ENCODE peak calls at places on chromosomes 5 and 9, in ten cellular contexts. U is kidney, W is tibial nerve, Y is right lobe of liver, F is tibial artery, D is brain microvascular endothelial cell, I is body of pancreas, S is caudate nucleus, H is ovary, N is A549. G is an unnamed sample.

GRCh38 chr5:134289509-134290113 is 63.7 kb upstream of the PPP2CA start:
- DNase-seq in U (no peak), W (peak; percentile 57), Y (no peak), F (no peak), D (peak; percentile 56), I (peak; percentile 59), S (no peak), H (no peak), N (peak; percentile 87), G (peak; percentile 18)

GRCh38 chr5:173946353-173946752 is 42.6 kb upstream of the C5orf47 start:
- DNase-seq in U (no peak), W (no peak), Y (no peak), F (no peak), D (no peak), I (no peak), S (no peak), H (no peak), N (no peak), G (no peak)

GRCh38 chr9:84993105-84993504 is 323.6 kb downstream of the NTRK2 start:
- DNase-seq in U (no peak), W (no peak), Y (no peak), F (no peak), D (no peak), I (no peak), S (no peak), H (no peak), N (no peak), G (peak; percentile 55)

GRCh38 chr9:98419260-98419603 is 163.8 kb upstream of the TBC1D2 start:
- DNase-seq in U (no peak), W (no peak), Y (no peak), F (no peak), D (no peak), I (no peak), S (no peak), H (no peak), N (no peak), G (no peak)

GRCh38 chr9:100430286-100430940 is 3.5 kb downstream of the MSANTD3 start:
- DNase-seq in U (no peak), W (no peak), Y (no peak), F (no peak), D (no peak), I (no peak), S (no peak), H (no peak), N (no peak), G (no peak)

GRCh38 chr5:57653636-57654290 is 171.2 kb upstream of the ACTBL2 start:
- DNase-seq in U (no peak), W (no peak), Y (no peak), F (no peak), D (no peak), I (no peak), S (no peak), H (no peak), N (no peak), G (no peak)

GRCh38 chr5:168140256-168140655 is 151.2 kb upstream of the WWC1 start:
- DNase-seq in U (no peak), W (no peak), Y (no peak), F (no peak), D (no peak), I (no peak), S (no peak), H (no peak), N (no peak), G (no peak)

GRCh38 chr9:88173378-88173999 is 35.2 kb upstream of the SPATA31C2 start:
- DNase-seq in U (no peak), W (peak; percentile 34), Y (no peak), F (peak; percentile 70), D (peak; percentile 60), I (peak; percentile 17), S (no peak), H (no peak), N (peak; percentile 87), G (no peak)

GRCh38 chr5:29950416-29951145 is 1242.9 kb upstream of the CDH6 start:
- DNase-seq in U (no peak), W (no peak), Y (no peak), F (no peak), D (no peak), I (no peak), S (no peak), H (no peak), N (no peak), G (no peak)

GRCh38 chr9:124699575-124699974 is 71.5 kb downstream of the NR6A1 start:
- DNase-seq in U (no peak), W (no peak), Y (no peak), F (no peak), D (no peak), I (no peak), S (no peak), H (no peak), N (no peak), G (no peak)

GRCh38 chr5:151002250-151002649 is 18.1 kb upstream of the GPX3 start:
- DNase-seq in U (no peak), W (no peak), Y (no peak), F (no peak), D (peak; percentile 44), I (no peak), S (no peak), H (no peak), N (peak; percentile 24), G (no peak)

GRCh38 chr9:120383611-120383998 is 196.4 kb downstream of the CDK5RAP2 start:
- DNase-seq in U (no peak), W (no peak), Y (no peak), F (peak; percentile 57), D (no peak), I (no peak), S (no peak), H (no peak), N (no peak), G (no peak)

GRCh38 chr5:78803386-78803785 is 154.8 kb upstream of the LHFPL2 start:
- DNase-seq in U (peak; percentile 81), W (peak; percentile 54), Y (no peak), F (peak; percentile 95), D (no peak), I (peak; percentile 40), S (no peak), H (peak; percentile 82), N (no peak), G (no peak)

GRCh38 chr9:137083418-137084004 is 3.3 kb upstream of the MAN1B1 start:
- DNase-seq in U (peak; percentile 87), W (peak; percentile 59), Y (no peak), F (peak; percentile 80), D (peak; percentile 96), I (peak; percentile 47), S (no peak), H (no peak), N (peak; percentile 86), G (peak; percentile 84)

GRCh38 chr9:86925686-86926085 is 21.6 kb downstream of the GAS1 start:
- DNase-seq in U (no peak), W (no peak), Y (no peak), F (no peak), D (no peak), I (no peak), S (no peak), H (no peak), N (no peak), G (no peak)

GRCh38 chr9:111483419-111483861 is 743 bp downstream of the ECPAS start:
- DNase-seq in U (peak; percentile 82), W (no peak), Y (no peak), F (peak; percentile 71), D (no peak), I (no peak), S (no peak), H (peak; percentile 70), N (no peak), G (no peak)

GRCh38 chr5:40754381-40755092 is 1.2 kb downstream of the TTC33 start:
- DNase-seq in U (no peak), W (no peak), Y (no peak), F (no peak), D (peak; percentile 22), I (no peak), S (no peak), H (no peak), N (no peak), G (no peak)

GRCh38 chr5:7473668-7474215 is 77.8 kb downstream of the ADCY2 start:
- DNase-seq in U (no peak), W (no peak), Y (no peak), F (no peak), D (no peak), I (no peak), S (no peak), H (no peak), N (no peak), G (no peak)

GRCh38 chr9:26054600-26055516 is 376.6 kb upstream of the TUSC1 start:
- DNase-seq in U (no peak), W (no peak), Y (no peak), F (no peak), D (peak; percentile 14), I (no peak), S (no peak), H (no peak), N (no peak), G (no peak)

GRCh38 chr9:130138791-130139190 is 33.4 kb upstream of the NCS1 start:
- DNase-seq in U (no peak), W (peak; percentile 72), Y (no peak), F (peak; percentile 82), D (peak; percentile 92), I (peak; percentile 45), S (no peak), H (peak; percentile 87), N (no peak), G (peak; percentile 79)
- H3K27ac ChIP-seq in U (no peak overlapping the region), W (peak overlapping the region; percentile 65), Y (no peak overlapping the region), F (peak overlapping the region; percentile 46), D (peak overlapping the region; percentile 81), I (no peak overlapping the region), S (no peak overlapping the region), H (peak overlapping the region; percentile 66), N (peak overlapping the region; percentile 61), G (peak overlapping the region; percentile 91)

DNA sequence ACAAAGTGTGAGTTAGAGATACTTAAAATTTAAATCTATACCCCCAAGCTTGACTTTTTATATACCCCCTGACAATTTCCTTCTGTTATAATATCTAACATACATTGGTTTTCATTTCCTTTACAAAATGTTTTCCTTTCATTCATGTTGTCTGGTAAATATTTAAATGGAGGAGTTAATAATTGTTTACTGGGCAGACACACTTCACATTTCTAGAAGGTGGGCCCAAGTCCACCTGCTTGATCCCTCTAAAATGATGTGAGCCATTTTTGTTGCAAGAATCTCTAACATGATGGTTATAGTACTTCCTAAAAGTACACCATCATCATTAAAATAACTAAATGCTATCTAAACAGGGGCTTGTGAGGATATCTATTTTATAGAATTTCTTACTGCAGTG is 155.9 kb downstream of the FAM174A start:
- DNase-seq in U (no peak), W (no peak), Y (no peak), F (no peak), D (no peak), I (no peak), S (no peak), H (no peak), N (no peak), G (no peak)
- H3K27ac ChIP-seq in U (no peak overlapping the region), W (no peak overlapping the region), Y (no peak overlapping the region), F (no peak overlapping the region), D (no peak overlapping the region), I (no peak overlapping the region), S (no peak overlapping the region), H (no peak overlapping the region), N (no peak overlapping the region), G (no peak overlapping the region)

GRCh38 chr9:116475201-116475600 is 211.9 kb upstream of the TRIM32 start:
- DNase-seq in U (no peak), W (no peak), Y (no peak), F (no peak), D (peak; percentile 51), I (no peak), S (no peak), H (no peak), N (no peak), G (no peak)
- H3K27ac ChIP-seq in U (no peak overlapping the region), W (no peak overlapping the region), Y (no peak overlapping the region), F (no peak overlapping the region), D (no peak overlapping the region), I (no peak overlapping the region), S (no peak overlapping the region), H (no peak overlapping the region), N (no peak overlapping the region), G (no peak overlapping the region)

GRCh38 chr5:35785601-35786085 is 71.0 kb upstream of the IL7R start:
- DNase-seq in U (no peak), W (no peak), Y (no peak), F (no peak), D (no peak), I (no peak), S (no peak), H (no peak), N (no peak), G (no peak)
- H3K27ac ChIP-seq in U (no peak overlapping the region), W (no peak overlapping the region), Y (no peak overlapping the region), F (no peak overlapping the region), D (no peak overlapping the region), I (no peak overlapping the region), S (no peak overlapping the region), H (no peak overlapping the region), N (no peak overlapping the region), G (no peak overlapping the region)

G was measured in epithelial cell of prostate.